ENCODE peak calls at places on chromosome 22, in six cellular contexts. K is AG08396, V is omental fat pad, O is LoVo, Z is RPMI7951, Q is adrenal gland. X is an unnamed sample.

GRCh38 chr22:35218079-35218478 is 39.2 kb upstream of the HMGXB4 start:
- DNase-seq in K (no peak), V (no peak), O (no peak), Z (peak), Q (no peak), X (no peak)

GRCh38 chr22:47021371-47022074 is 259.1 kb downstream of the TBC1D22A start:
- DNase-seq in K (no peak), V (no peak), O (no peak), Z (no peak), Q (no peak), X (no peak)

GRCh38 chr22:37485714-37486223 is 415 bp downstream of the MFNG start:
- DNase-seq in K (no peak), V (no peak), O (no peak), Z (no peak), Q (no peak), X (peak)

GRCh38 chr22:30314918-30315317 is 11.8 kb downstream of the TBC1D10A start:
- DNase-seq in K (no peak), V (no peak), O (no peak), Z (peak), Q (peak), X (no peak)

GRCh38 chr22:19772673-19773469 is 12.3 kb downstream of the TBX1 start:
- DNase-seq in K (no peak), V (no peak), O (no peak), Z (no peak), Q (no peak), X (peak)

GRCh38 chr22:37328017-37328416 is 45.7 kb downstream of the CYTH4 start:
- DNase-seq in K (peak), V (no peak), O (peak), Z (peak), Q (no peak), X (no peak)

GRCh38 chr22:33018232-33018864 is 39.8 kb downstream of the SYN3 start:
- DNase-seq in K (peak), V (peak), O (peak), Z (peak), Q (peak), X (peak)

GRCh38 chr22:48651981-48652538 is 1175.6 kb downstream of the BRD1 start:
- DNase-seq in K (no peak), V (no peak), O (no peak), Z (no peak), Q (no peak), X (no peak)

GRCh38 chr22:46007848-46008261 is 30.9 kb upstream of the WNT7B start:
- DNase-seq in K (peak), V (no peak), O (no peak), Z (no peak), Q (peak), X (no peak)

GRCh38 chr22:48205790-48206189 is 1443.3 kb downstream of the TBC1D22A start:
- DNase-seq in K (no peak), V (no peak), O (no peak), Z (no peak), Q (no peak), X (no peak)

GRCh38 chr22:46614070-46614931 is 5.9 kb upstream of the GRAMD4 start:
- DNase-seq in K (no peak), V (no peak), O (no peak), Z (no peak), Q (no peak), X (no peak)

GRCh38 chr22:48098936-48099245 is 1336.4 kb downstream of the TBC1D22A start:
- DNase-seq in K (no peak), V (no peak), O (no peak), Z (no peak), Q (no peak), X (no peak)

GRCh38 chr22:26846645-26847044 is 189.3 kb downstream of the MIAT start:
- DNase-seq in K (no peak), V (no peak), O (no peak), Z (peak), Q (no peak), X (no peak)

GRCh38 chr22:24422078-24422665 is 5.2 kb upstream of the ADORA2A start:
- DNase-seq in K (no peak), V (no peak), O (no peak), Z (peak), Q (no peak), X (no peak)

GRCh38 chr22:39940757-39941305 is 19.4 kb upstream of the TMA7B start:
- DNase-seq in K (no peak), V (no peak), O (no peak), Z (no peak), Q (no peak), X (no peak)

GRCh38 chr22:44975444-44976262 is 34.2 kb downstream of the PHF21B start:
- DNase-seq in K (peak), V (peak), O (peak), Z (peak), Q (peak), X (peak)

GRCh38 chr22:25700996-25701815 is 40.8 kb upstream of the MYO18B start:
- DNase-seq in K (peak), V (no peak), O (no peak), Z (peak), Q (no peak), X (no peak)